ENCODE peak calls at places on chromosomes 2 and 18, in nine cellular contexts. R, N, E, Y, F, U, O, M and P are unnamed samples.

GRCh38 chr2:100064592-100065006 is 77.8 kb downstream of the AFF3 start:
- DNase-seq in R (no peak), N (no peak), E (no peak), Y (no peak), F (no peak), U (no peak), O (no peak), M (no peak), P (no peak)

GRCh38 chr2:20164734-20165242 is 60.1 kb downstream of the SDC1 start:
- DNase-seq in R (no peak), N (no peak), E (no peak), Y (peak), F (no peak), U (no peak), O (no peak), M (no peak), P (no peak)

GRCh38 chr2:196239622-196240587 is 68.5 kb upstream of the STK17B start:
- DNase-seq in R (no peak), N (peak), E (peak), Y (peak), F (peak), U (peak), O (peak), M (peak), P (no peak)

GRCh38 chr2:230879271-230879882 is 14.6 kb downstream of the ITM2C start:
- DNase-seq in R (no peak), N (no peak), E (no peak), Y (no peak), F (no peak), U (no peak), O (no peak), M (no peak), P (no peak)

GRCh38 chr2:170139276-170139967 is 38.5 kb upstream of the MYO3B start:
- DNase-seq in R (no peak), N (no peak), E (no peak), Y (no peak), F (no peak), U (no peak), O (no peak), M (no peak), P (no peak)

GRCh38 chr18:25099838-25100393 is 252.1 kb downstream of the ZNF521 start:
- DNase-seq in R (no peak), N (no peak), E (no peak), Y (peak), F (no peak), U (no peak), O (no peak), M (no peak), P (no peak)

GRCh38 chr2:180000434-180000833 is 6.7 kb downstream of the CWC22 start:
- DNase-seq in R (no peak), N (no peak), E (no peak), Y (peak), F (no peak), U (no peak), O (no peak), M (no peak), P (no peak)

GRCh38 chr2:42086500-42086953 is 38.7 kb downstream of the PKDCC start:
- DNase-seq in R (peak), N (peak), E (no peak), Y (peak), F (peak), U (peak), O (peak), M (no peak), P (peak)

GRCh38 chr2:45778720-45779171 is 127.3 kb downstream of the PRKCE start:
- DNase-seq in R (peak), N (peak), E (peak), Y (peak), F (peak), U (peak), O (peak), M (peak), P (peak)

GRCh38 chr2:229164545-229165249 is 106.4 kb downstream of the PID1 start:
- DNase-seq in R (no peak), N (no peak), E (no peak), Y (peak), F (no peak), U (no peak), O (no peak), M (no peak), P (peak)

GRCh38 chr2:171432969-171433762 is 624 bp downstream of the METTL8 start:
- DNase-seq in R (peak), N (peak), E (no peak), Y (peak), F (peak), U (no peak), O (no peak), M (no peak), P (no peak)

GRCh38 chr2:177551989-177552413 is 159.4 kb downstream of the AGPS start:
- DNase-seq in R (peak), N (no peak), E (no peak), Y (no peak), F (peak), U (peak), O (peak), M (no peak), P (no peak)

GRCh38 chr18:551404-552061 is 28.6 kb upstream of the CETN1 start:
- DNase-seq in R (no peak), N (no peak), E (no peak), Y (no peak), F (no peak), U (no peak), O (no peak), M (no peak), P (no peak)

GRCh38 chr2:101116841-101117552 is 34.2 kb downstream of the TBC1D8 start:
- DNase-seq in R (peak), N (no peak), E (no peak), Y (no peak), F (no peak), U (no peak), O (no peak), M (no peak), P (no peak)

GRCh38 chr2:164430166-164430783 is 191.0 kb downstream of the GRB14 start:
- DNase-seq in R (peak), N (peak), E (no peak), Y (peak), F (peak), U (no peak), O (peak), M (no peak), P (no peak)

GRCh38 chr2:110747522-110748488 is 15.4 kb downstream of the ACOXL start:
- DNase-seq in R (no peak), N (no peak), E (no peak), Y (no peak), F (no peak), U (no peak), O (no peak), M (no peak), P (no peak)

GRCh38 chr2:98385050-98385699 is 38.9 kb downstream of the CNGA3 start:
- DNase-seq in R (peak), N (peak), E (no peak), Y (peak), F (peak), U (peak), O (peak), M (peak), P (peak)
- TF ChIP-seq POLR2A in R (no peak), N (no peak), E (no peak), Y (no peak), F (no peak), U (no peak), O (no peak), M (no peak), P (no peak)

DNA sequence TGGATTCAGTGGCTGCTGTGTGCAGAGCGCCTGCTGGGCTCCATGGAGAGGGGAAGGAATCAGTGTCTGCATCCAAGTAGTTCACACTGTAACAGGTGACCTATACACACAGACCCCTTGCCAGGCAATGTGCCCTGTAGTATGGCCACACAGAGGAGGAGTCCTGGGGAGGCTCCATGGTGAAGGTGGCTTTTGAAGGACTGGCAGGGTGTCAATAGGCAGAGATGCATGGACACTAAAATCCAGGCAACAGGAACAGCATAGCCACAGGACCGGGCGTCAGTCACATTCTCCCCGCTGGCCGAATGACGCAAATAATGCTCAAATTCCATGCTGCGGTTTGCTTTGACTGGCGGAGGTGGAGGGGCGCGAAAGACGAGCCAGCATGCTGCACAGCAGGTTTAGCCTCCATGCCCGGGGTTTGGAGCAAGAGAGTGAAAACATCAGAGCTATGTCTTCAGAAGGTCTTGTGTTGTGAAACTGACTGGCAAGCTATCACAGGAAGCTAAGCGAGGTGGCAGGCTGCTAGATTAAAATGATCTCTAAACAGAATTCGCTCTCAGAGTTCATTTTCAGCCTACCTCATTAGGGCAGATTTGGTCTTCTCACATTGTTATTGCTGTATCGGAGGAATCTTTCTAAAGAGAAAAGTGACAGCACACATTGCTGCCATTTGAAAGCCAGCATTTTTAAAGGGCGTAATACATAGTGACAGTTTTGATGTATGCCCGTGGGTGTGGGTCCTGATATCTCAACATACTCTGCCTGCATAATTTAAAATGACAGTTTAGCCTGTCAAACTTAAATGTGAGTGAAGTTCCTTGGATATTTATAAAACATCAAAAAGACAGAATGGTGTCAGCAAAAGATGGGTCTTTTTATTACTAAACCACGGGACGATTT is 1.1 kb upstream of the CHMP1B start:
- DNase-seq in R (peak), N (peak), E (no peak), Y (peak), F (peak), U (peak), O (peak), M (peak), P (peak)
- TF ChIP-seq POLR2A in R (no peak), N (no peak), E (no peak), Y (no peak), F (peak), U (no peak), O (no peak), M (peak), P (no peak)

GRCh38 chr2:202634556-202635440 is at the start of gene FAM117B:
- DNase-seq in R (peak), N (peak), E (peak), Y (peak), F (peak), U (peak), O (peak), M (peak), P (peak)
- TF ChIP-seq POLR2A in R (peak), N (peak), E (no peak), Y (no peak), F (peak), U (no peak), O (peak), M (peak), P (no peak)

GRCh38 chr2:9473985-9474360 is 378 bp upstream of the IAH1 start:
- DNase-seq in R (no peak), N (no peak), E (no peak), Y (no peak), F (peak), U (peak), O (no peak), M (peak), P (no peak)

GRCh38 chr2:9477914-9478313 is 3.6 kb downstream of the IAH1 start:
- DNase-seq in R (no peak), N (no peak), E (no peak), Y (no peak), F (no peak), U (no peak), O (no peak), M (no peak), P (no peak)

GRCh38 chr2:9471212-9471611 is 3.1 kb upstream of the IAH1 start:
- DNase-seq in R (no peak), N (no peak), E (no peak), Y (no peak), F (no peak), U (no peak), O (no peak), M (no peak), P (no peak)

GRCh38 chr2:9473308-9473984 is 905 bp upstream of the IAH1 start:
- DNase-seq in R (peak), N (no peak), E (no peak), Y (no peak), F (peak), U (no peak), O (no peak), M (peak), P (no peak)

DNA sequence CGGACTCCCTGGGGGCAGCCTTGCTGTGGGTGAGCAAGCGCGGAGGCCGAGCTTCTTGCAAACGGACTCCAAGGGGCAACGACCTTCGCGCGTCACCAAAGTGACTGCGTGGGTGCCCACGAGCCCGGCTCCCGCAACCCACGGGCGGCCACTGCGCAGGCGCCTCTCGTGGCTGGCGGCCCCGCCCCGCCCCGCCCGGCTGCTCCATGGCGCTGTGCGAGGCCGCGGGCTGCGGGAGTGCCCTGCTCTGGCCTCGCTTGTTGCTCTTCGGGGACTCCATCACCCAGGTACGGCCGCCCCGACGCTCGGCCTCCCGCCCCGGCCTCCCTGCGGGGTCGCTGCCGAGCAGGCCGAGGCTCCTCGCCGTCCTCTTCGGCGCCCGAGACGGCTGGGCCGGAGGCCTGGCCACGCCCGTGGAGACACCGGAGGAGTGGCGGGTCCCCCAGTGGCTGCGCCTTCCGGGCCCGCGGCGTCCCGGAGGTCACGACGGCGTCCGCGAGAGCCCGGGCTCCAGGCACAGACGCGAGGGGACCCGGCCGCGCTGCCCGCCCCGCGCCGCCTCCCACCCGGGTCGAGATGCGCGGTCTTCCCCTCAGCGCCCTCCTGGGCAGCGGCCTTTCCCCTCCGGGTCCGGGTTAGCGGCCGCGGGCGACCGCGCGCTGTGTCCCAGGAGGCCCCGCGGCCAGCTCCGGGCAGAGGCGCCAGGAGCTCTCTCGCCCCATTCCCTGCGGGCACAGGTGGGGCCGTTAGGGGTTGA is at the start of gene IAH1:
- DNase-seq in R (peak), N (peak), E (no peak), Y (no peak), F (peak), U (peak), O (no peak), M (peak), P (peak)
- TF ChIP-seq POLR2A in R (peak), N (no peak), E (no peak), Y (peak), F (peak), U (no peak), O (no peak), M (peak), P (peak)

DNA sequence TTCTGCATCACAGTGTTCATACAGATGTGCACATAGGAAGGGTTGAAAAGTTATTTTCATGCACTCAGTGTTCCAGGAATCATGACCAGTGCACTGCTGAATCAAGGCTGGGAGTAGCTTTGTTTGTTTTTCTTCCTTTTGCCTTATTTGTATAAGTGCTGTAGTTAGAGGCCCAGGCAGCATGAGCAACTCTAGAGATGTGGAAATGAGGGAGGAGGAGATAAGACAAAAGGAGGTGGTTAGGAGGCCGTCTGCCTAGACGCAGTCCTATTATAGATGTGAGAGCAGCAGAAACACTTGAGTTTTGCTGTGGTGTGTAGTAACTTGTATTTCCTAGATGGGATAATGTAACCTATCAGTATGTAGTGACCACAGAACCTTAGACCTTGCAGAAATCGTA is 264.3 kb upstream of the RASGRP3 start:
- DNase-seq in R (peak), N (no peak), E (no peak), Y (peak), F (no peak), U (no peak), O (no peak), M (no peak), P (no peak)
- TF ChIP-seq POLR2A in R (no peak), N (no peak), E (no peak), Y (peak), F (no peak), U (no peak), O (no peak), M (no peak), P (no peak)

GRCh38 chr2:173938700-173939384 is 26.3 kb downstream of the SP3 start:
- DNase-seq in R (no peak), N (no peak), E (no peak), Y (no peak), F (no peak), U (no peak), O (no peak), M (no peak), P (no peak)

GRCh38 chr2:173943738-173944137 is 21.4 kb downstream of the SP3 start:
- DNase-seq in R (no peak), N (no peak), E (no peak), Y (no peak), F (no peak), U (no peak), O (no peak), M (no peak), P (no peak)

GRCh38 chr2:173941567-173941966 is 23.6 kb downstream of the SP3 start:
- DNase-seq in R (no peak), N (no peak), E (no peak), Y (no peak), F (no peak), U (no peak), O (no peak), M (no peak), P (no peak)

GRCh38 chr2:173943139-173943538 is 22.0 kb downstream of the SP3 start:
- DNase-seq in R (no peak), N (no peak), E (no peak), Y (no peak), F (no peak), U (no peak), O (no peak), M (no peak), P (no peak)

GRCh38 chr2:173940208-173941020 is 24.8 kb downstream of the SP3 start:
- DNase-seq in R (no peak), N (no peak), E (no peak), Y (no peak), F (no peak), U (no peak), O (no peak), M (no peak), P (no peak)
- TF ChIP-seq POLR2A in R (no peak), N (no peak), E (no peak), Y (no peak), F (no peak), U (no peak), O (no peak), M (no peak), P (no peak)

DNA sequence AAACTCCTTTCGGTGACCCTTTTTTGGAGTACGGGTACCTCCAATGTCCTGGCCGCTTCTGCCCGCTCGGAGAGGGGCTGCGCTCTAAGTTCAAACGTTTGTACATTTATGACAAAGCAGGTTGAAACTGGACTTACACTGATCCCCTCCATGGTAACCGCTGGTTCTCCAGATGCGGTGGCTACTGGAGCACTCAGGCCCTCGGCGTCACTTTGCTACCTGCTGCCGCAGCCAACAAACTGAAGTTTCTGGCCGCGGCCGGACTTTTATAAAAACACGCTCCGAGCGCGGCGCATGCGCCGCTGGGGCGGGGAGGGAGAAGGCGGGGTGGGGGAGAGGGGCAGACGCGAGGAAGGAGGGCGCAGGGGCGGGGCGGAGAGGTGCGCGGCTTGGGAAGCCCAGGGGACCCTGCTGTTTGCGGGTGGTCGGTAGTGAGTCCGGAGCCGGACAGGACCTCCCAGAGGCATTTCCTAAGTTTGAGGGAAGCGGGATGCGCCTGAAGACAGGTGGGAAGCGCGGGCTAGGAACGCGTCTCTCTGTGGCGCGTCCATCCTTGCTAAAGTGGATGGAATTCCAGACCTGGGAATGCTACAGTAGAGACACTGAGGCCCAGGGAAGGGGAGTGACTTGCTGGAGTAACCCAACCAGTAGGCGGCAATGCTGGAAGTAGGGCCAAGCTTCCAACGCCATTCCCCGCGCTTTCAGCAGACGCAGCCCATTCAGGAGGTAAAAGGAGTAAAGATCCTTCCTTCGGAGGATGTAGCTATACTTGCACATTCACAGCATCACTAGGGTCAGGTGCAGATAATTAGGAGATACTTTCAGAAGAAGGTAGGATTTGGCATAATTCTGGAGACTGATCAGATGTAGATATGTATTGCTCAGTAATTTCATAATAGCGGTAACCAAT is at the start of gene CXCR4:
- DNase-seq in R (peak), N (peak), E (peak), Y (peak), F (peak), U (peak), O (peak), M (no peak), P (no peak)
- TF ChIP-seq POLR2A in R (no peak), N (peak), E (no peak), Y (no peak), F (peak), U (no peak), O (no peak), M (peak), P (no peak)

GRCh38 chr2:240588006-240588655 is 1.6 kb downstream of the CAPN10 start:
- DNase-seq in R (no peak), N (no peak), E (no peak), Y (no peak), F (peak), U (no peak), O (no peak), M (no peak), P (no peak)

GRCh38 chr2:240586919-240587800 is 626 bp downstream of the CAPN10 start:
- DNase-seq in R (no peak), N (peak), E (no peak), Y (no peak), F (peak), U (no peak), O (no peak), M (no peak), P (peak)

GRCh38 chr2:240585681-240586197 is 795 bp upstream of the CAPN10 start:
- DNase-seq in R (no peak), N (no peak), E (no peak), Y (no peak), F (peak), U (no peak), O (no peak), M (no peak), P (no peak)

GRCh38 chr2:240585101-240585500 is 1.4 kb upstream of the CAPN10 start:
- DNase-seq in R (no peak), N (no peak), E (no peak), Y (no peak), F (peak), U (no peak), O (no peak), M (no peak), P (no peak)

GRCh38 chr2:240586198-240586918 is at the start of gene CAPN10:
- DNase-seq in R (peak), N (peak), E (peak), Y (peak), F (peak), U (peak), O (peak), M (peak), P (peak)
- TF ChIP-seq POLR2A in R (peak), N (no peak), E (no peak), Y (peak), F (peak), U (no peak), O (peak), M (peak), P (peak)